ENCODE peak calls at places on chromosome X, in seven cellular contexts. One of them, this sample, is unnamed.

GRCh38 chrX:24479924-24480722 is 15.0 kb downstream of the PDK3 start:
- DNase-seq in amniotic epithelial cell: peak; percentile 9
- DNase-seq in fibroblast of the conjunctiva: no peak
- DNase-seq in WERI-Rb-1: no peak
- DNase-seq in astrocyte of the spinal cord: no peak
- DNase-seq in Right ventricle myocardium superior: no peak
- DNase-seq in cardiac fibroblast: no peak
- DNase-seq in this sample: no peak

GRCh38 chrX:1485033-1485432 is 32.3 kb upstream of the ASMTL start:
- DNase-seq in amniotic epithelial cell: no peak
- DNase-seq in fibroblast of the conjunctiva: no peak
- DNase-seq in WERI-Rb-1: no peak
- DNase-seq in astrocyte of the spinal cord: no peak
- DNase-seq in Right ventricle myocardium superior: no peak
- DNase-seq in cardiac fibroblast: no peak
- DNase-seq in this sample: no peak

GRCh38 chrX:71147496-71148277 is 3.0 kb downstream of the NLGN3 start:
- DNase-seq in amniotic epithelial cell: no peak
- DNase-seq in fibroblast of the conjunctiva: no peak
- DNase-seq in WERI-Rb-1: no peak
- DNase-seq in astrocyte of the spinal cord: no peak
- DNase-seq in Right ventricle myocardium superior: no peak
- DNase-seq in cardiac fibroblast: no peak
- DNase-seq in this sample: no peak

GRCh38 chrX:42603016-42603415 is 174.9 kb downstream of the PPP1R2C start:
- DNase-seq in amniotic epithelial cell: no peak
- DNase-seq in fibroblast of the conjunctiva: no peak
- DNase-seq in WERI-Rb-1: no peak
- DNase-seq in astrocyte of the spinal cord: no peak
- DNase-seq in Right ventricle myocardium superior: no peak
- DNase-seq in cardiac fibroblast: no peak
- DNase-seq in this sample: no peak

GRCh38 chrX:19410259-19410658 is 66.5 kb downstream of the PDHA1 start:
- DNase-seq in amniotic epithelial cell: no peak
- DNase-seq in fibroblast of the conjunctiva: no peak
- DNase-seq in WERI-Rb-1: no peak
- DNase-seq in astrocyte of the spinal cord: no peak
- DNase-seq in Right ventricle myocardium superior: no peak
- DNase-seq in cardiac fibroblast: no peak
- DNase-seq in this sample: no peak

GRCh38 chrX:102604327-102604726 is 5.0 kb downstream of the ARMCX5 start:
- DNase-seq in amniotic epithelial cell: no peak
- DNase-seq in fibroblast of the conjunctiva: no peak
- DNase-seq in WERI-Rb-1: no peak
- DNase-seq in astrocyte of the spinal cord: no peak
- DNase-seq in Right ventricle myocardium superior: no peak
- DNase-seq in cardiac fibroblast: peak; percentile 9
- DNase-seq in this sample: no peak

GRCh38 chrX:118325453-118325852 is 20.5 kb upstream of the WDR44 start:
- DNase-seq in amniotic epithelial cell: no peak
- DNase-seq in fibroblast of the conjunctiva: no peak
- DNase-seq in WERI-Rb-1: no peak
- DNase-seq in astrocyte of the spinal cord: peak; percentile 1
- DNase-seq in Right ventricle myocardium superior: no peak
- DNase-seq in cardiac fibroblast: peak; percentile 10
- DNase-seq in this sample: no peak

GRCh38 chrX:72268601-72269365 is 8.3 kb downstream of the RPS4X start:
- DNase-seq in amniotic epithelial cell: peak; percentile 83
- DNase-seq in fibroblast of the conjunctiva: no peak
- DNase-seq in WERI-Rb-1: no peak
- DNase-seq in astrocyte of the spinal cord: peak; percentile 90
- DNase-seq in Right ventricle myocardium superior: no peak
- DNase-seq in cardiac fibroblast: peak; percentile 76
- DNase-seq in this sample: peak; percentile 21

GRCh38 chrX:33434256-33435092 is 223.1 kb upstream of the DMD start:
- DNase-seq in amniotic epithelial cell: peak; percentile 31
- DNase-seq in fibroblast of the conjunctiva: peak; percentile 30
- DNase-seq in WERI-Rb-1: peak; percentile 55
- DNase-seq in astrocyte of the spinal cord: peak; percentile 32
- DNase-seq in Right ventricle myocardium superior: no peak
- DNase-seq in cardiac fibroblast: peak; percentile 60
- DNase-seq in this sample: peak; percentile 27

GRCh38 chrX:100731441-100732281 is at the start of gene SYTL4:
- DNase-seq in amniotic epithelial cell: no peak
- DNase-seq in fibroblast of the conjunctiva: no peak
- DNase-seq in WERI-Rb-1: peak; percentile 69
- DNase-seq in astrocyte of the spinal cord: no peak
- DNase-seq in Right ventricle myocardium superior: peak; percentile 45
- DNase-seq in cardiac fibroblast: peak; percentile 9
- DNase-seq in this sample: peak; percentile 70

GRCh38 chrX:119583431-119584059 is 9.2 kb downstream of the UBE2A start:
- DNase-seq in amniotic epithelial cell: no peak
- DNase-seq in fibroblast of the conjunctiva: no peak
- DNase-seq in WERI-Rb-1: no peak
- DNase-seq in astrocyte of the spinal cord: no peak
- DNase-seq in Right ventricle myocardium superior: no peak
- DNase-seq in cardiac fibroblast: no peak
- DNase-seq in this sample: no peak

GRCh38 chrX:22760513-22761057 is 239.2 kb upstream of the DDX53 start:
- DNase-seq in amniotic epithelial cell: no peak
- DNase-seq in fibroblast of the conjunctiva: no peak
- DNase-seq in WERI-Rb-1: no peak
- DNase-seq in astrocyte of the spinal cord: no peak
- DNase-seq in Right ventricle myocardium superior: no peak
- DNase-seq in cardiac fibroblast: no peak
- DNase-seq in this sample: peak; percentile 3

GRCh38 chrX:15849555-15849954 is 5.1 kb downstream of the AP1S2 start:
- DNase-seq in amniotic epithelial cell: peak; percentile 3
- DNase-seq in fibroblast of the conjunctiva: no peak
- DNase-seq in WERI-Rb-1: peak; percentile 14
- DNase-seq in astrocyte of the spinal cord: peak; percentile 20
- DNase-seq in Right ventricle myocardium superior: no peak
- DNase-seq in cardiac fibroblast: peak; percentile 17
- DNase-seq in this sample: no peak

GRCh38 chrX:49257074-49257790 is 7.3 kb downstream of the FOXP3 start:
- DNase-seq in amniotic epithelial cell: no peak
- DNase-seq in fibroblast of the conjunctiva: no peak
- DNase-seq in WERI-Rb-1: no peak
- DNase-seq in astrocyte of the spinal cord: no peak
- DNase-seq in Right ventricle myocardium superior: no peak
- DNase-seq in cardiac fibroblast: no peak
- DNase-seq in this sample: no peak

GRCh38 chrX:130082244-130083106 is 27.8 kb downstream of the ELF4 start:
- DNase-seq in amniotic epithelial cell: no peak
- DNase-seq in fibroblast of the conjunctiva: no peak
- DNase-seq in WERI-Rb-1: no peak
- DNase-seq in astrocyte of the spinal cord: no peak
- DNase-seq in Right ventricle myocardium superior: peak; percentile 64
- DNase-seq in cardiac fibroblast: no peak
- DNase-seq in this sample: peak; percentile 30

GRCh38 chrX:45006002-45006800 is 133.2 kb downstream of the KDM6A start:
- DNase-seq in amniotic epithelial cell: peak; percentile 15
- DNase-seq in fibroblast of the conjunctiva: no peak
- DNase-seq in WERI-Rb-1: no peak
- DNase-seq in astrocyte of the spinal cord: peak; percentile 39
- DNase-seq in Right ventricle myocardium superior: no peak
- DNase-seq in cardiac fibroblast: peak; percentile 25
- DNase-seq in this sample: no peak

GRCh38 chrX:16711219-16712115 is 1.0 kb downstream of the CTPS2 start:
- DNase-seq in amniotic epithelial cell: no peak
- DNase-seq in fibroblast of the conjunctiva: no peak
- DNase-seq in WERI-Rb-1: peak; percentile 12
- DNase-seq in astrocyte of the spinal cord: no peak
- DNase-seq in Right ventricle myocardium superior: peak; percentile 49
- DNase-seq in cardiac fibroblast: no peak
- DNase-seq in this sample: no peak

GRCh38 chrX:150421816-150422215 is 58.7 kb downstream of the MAMLD1 start:
- DNase-seq in amniotic epithelial cell: no peak
- DNase-seq in fibroblast of the conjunctiva: no peak
- DNase-seq in WERI-Rb-1: no peak
- DNase-seq in astrocyte of the spinal cord: peak; percentile 46
- DNase-seq in Right ventricle myocardium superior: peak; percentile 52
- DNase-seq in cardiac fibroblast: peak; percentile 28
- DNase-seq in this sample: peak; percentile 19

GRCh38 chrX:42028113-42028512 is 104.8 kb upstream of the CASK start:
- DNase-seq in amniotic epithelial cell: no peak
- DNase-seq in fibroblast of the conjunctiva: no peak
- DNase-seq in WERI-Rb-1: no peak
- DNase-seq in astrocyte of the spinal cord: no peak
- DNase-seq in Right ventricle myocardium superior: no peak
- DNase-seq in cardiac fibroblast: no peak
- DNase-seq in this sample: no peak

GRCh38 chrX:134010690-134011089 is 25.3 kb upstream of the GPC3 start:
- DNase-seq in amniotic epithelial cell: no peak
- DNase-seq in fibroblast of the conjunctiva: no peak
- DNase-seq in WERI-Rb-1: no peak
- DNase-seq in astrocyte of the spinal cord: no peak
- DNase-seq in Right ventricle myocardium superior: no peak
- DNase-seq in cardiac fibroblast: no peak
- DNase-seq in this sample: no peak

GRCh38 chrX:75038925-75039324 is 113.7 kb upstream of the NEXMIF start:
- DNase-seq in amniotic epithelial cell: peak; percentile 19
- DNase-seq in fibroblast of the conjunctiva: no peak
- DNase-seq in WERI-Rb-1: peak; percentile 16
- DNase-seq in astrocyte of the spinal cord: no peak
- DNase-seq in Right ventricle myocardium superior: no peak
- DNase-seq in cardiac fibroblast: peak; percentile 50
- DNase-seq in this sample: no peak

GRCh38 chrX:78822157-78822683 is 74.7 kb downstream of the LPAR4 start:
- DNase-seq in amniotic epithelial cell: no peak
- DNase-seq in fibroblast of the conjunctiva: no peak
- DNase-seq in WERI-Rb-1: no peak
- DNase-seq in astrocyte of the spinal cord: no peak
- DNase-seq in Right ventricle myocardium superior: no peak
- DNase-seq in cardiac fibroblast: no peak
- DNase-seq in this sample: no peak

GRCh38 chrX:136528645-136529315 is 3.2 kb upstream of the VGLL1 start:
- DNase-seq in amniotic epithelial cell: peak; percentile 36
- DNase-seq in fibroblast of the conjunctiva: no peak
- DNase-seq in WERI-Rb-1: no peak
- DNase-seq in astrocyte of the spinal cord: no peak
- DNase-seq in Right ventricle myocardium superior: no peak
- DNase-seq in cardiac fibroblast: no peak
- DNase-seq in this sample: no peak

GRCh38 chrX:29699214-29699613 is 516.1 kb upstream of the MAGEB2 start:
- DNase-seq in amniotic epithelial cell: no peak
- DNase-seq in fibroblast of the conjunctiva: no peak
- DNase-seq in WERI-Rb-1: no peak
- DNase-seq in astrocyte of the spinal cord: no peak
- DNase-seq in Right ventricle myocardium superior: no peak
- DNase-seq in cardiac fibroblast: no peak
- DNase-seq in this sample: no peak

GRCh38 chrX:136865270-136866168 is 15.0 kb downstream of the RBMX start:
- DNase-seq in amniotic epithelial cell: no peak
- DNase-seq in fibroblast of the conjunctiva: no peak
- DNase-seq in WERI-Rb-1: no peak
- DNase-seq in astrocyte of the spinal cord: no peak
- DNase-seq in Right ventricle myocardium superior: no peak
- DNase-seq in cardiac fibroblast: no peak
- DNase-seq in this sample: no peak

GRCh38 chrX:19990225-19990518 is 689 bp downstream of the BCLAF3 start:
- DNase-seq in amniotic epithelial cell: peak; percentile 1
- DNase-seq in fibroblast of the conjunctiva: no peak
- DNase-seq in WERI-Rb-1: no peak
- DNase-seq in astrocyte of the spinal cord: no peak
- DNase-seq in Right ventricle myocardium superior: no peak
- DNase-seq in cardiac fibroblast: no peak
- DNase-seq in this sample: no peak

GRCh38 chrX:75118296-75118695 is 37.8 kb downstream of the ABCB7 start:
- DNase-seq in amniotic epithelial cell: no peak
- DNase-seq in fibroblast of the conjunctiva: no peak
- DNase-seq in WERI-Rb-1: no peak
- DNase-seq in astrocyte of the spinal cord: no peak
- DNase-seq in Right ventricle myocardium superior: no peak
- DNase-seq in cardiac fibroblast: no peak
- DNase-seq in this sample: no peak

GRCh38 chrX:45422216-45422925 is 221.7 kb upstream of the DIPK2B start:
- DNase-seq in amniotic epithelial cell: peak; percentile 24
- DNase-seq in fibroblast of the conjunctiva: no peak
- DNase-seq in WERI-Rb-1: no peak
- DNase-seq in astrocyte of the spinal cord: peak; percentile 1
- DNase-seq in Right ventricle myocardium superior: no peak
- DNase-seq in cardiac fibroblast: peak; percentile 32
- DNase-seq in this sample: no peak

GRCh38 chrX:7235071-7235470 is 87.1 kb upstream of the PUDP start:
- DNase-seq in amniotic epithelial cell: no peak
- DNase-seq in fibroblast of the conjunctiva: no peak
- DNase-seq in WERI-Rb-1: no peak
- DNase-seq in astrocyte of the spinal cord: no peak
- DNase-seq in Right ventricle myocardium superior: no peak
- DNase-seq in cardiac fibroblast: no peak
- DNase-seq in this sample: no peak

GRCh38 chrX:94662665-94663064 is 988.7 kb downstream of the FAM133A start:
- DNase-seq in amniotic epithelial cell: no peak
- DNase-seq in fibroblast of the conjunctiva: no peak
- DNase-seq in WERI-Rb-1: no peak
- DNase-seq in astrocyte of the spinal cord: no peak
- DNase-seq in Right ventricle myocardium superior: no peak
- DNase-seq in cardiac fibroblast: no peak
- DNase-seq in this sample: no peak

GRCh38 chrX:134654398-134655012 is 3.8 kb downstream of the PLAC1 start:
- DNase-seq in amniotic epithelial cell: no peak
- DNase-seq in fibroblast of the conjunctiva: no peak
- DNase-seq in WERI-Rb-1: no peak
- DNase-seq in astrocyte of the spinal cord: no peak
- DNase-seq in Right ventricle myocardium superior: no peak
- DNase-seq in cardiac fibroblast: no peak
- DNase-seq in this sample: no peak